ENCODE peak calls at places on chromosomes 3 and 15, in nine cellular contexts. P, N, V, E, O, Q, M, G and D are unnamed samples.

GRCh38 chr15:44536962-44537727 is at the start of gene EIF3J:
- DNase-seq in P (peak; percentile 98), N (peak; percentile 94), V (peak; percentile 94), E (peak; percentile 94), O (peak; percentile 98), Q (peak; percentile 99), M (peak; percentile 89), G (peak; percentile 98), D (peak; percentile 53)

GRCh38 chr3:127847236-127847720 is 25.0 kb upstream of the MGLL start:
- DNase-seq in P (no peak), N (no peak), V (no peak), E (no peak), O (no peak), Q (no peak), M (no peak), G (no peak), D (no peak)

GRCh38 chr3:122975163-122975923 is 52.2 kb downstream of the SEMA5B start:
- DNase-seq in P (peak; percentile 58), N (peak; percentile 69), V (peak; percentile 54), E (no peak), O (no peak), Q (peak; percentile 5), M (no peak), G (peak; percentile 57), D (no peak)

GRCh38 chr3:53949541-53949940 is 57.9 kb upstream of the SELENOK start:
- DNase-seq in P (no peak), N (no peak), V (no peak), E (no peak), O (no peak), Q (no peak), M (no peak), G (no peak), D (no peak)

GRCh38 chr3:142888099-142888483 is 792 bp downstream of the PCOLCE2 start:
- DNase-seq in P (peak; percentile 27), N (no peak), V (no peak), E (no peak), O (no peak), Q (peak; percentile 80), M (no peak), G (peak; percentile 48), D (no peak)

GRCh38 chr3:55661141-55661540 is 174.0 kb upstream of the WNT5A start:
- DNase-seq in P (no peak), N (no peak), V (no peak), E (no peak), O (peak; percentile 73), Q (no peak), M (no peak), G (no peak), D (no peak)

GRCh38 chr15:38611228-38611627 is 46.6 kb upstream of the RASGRP1 start:
- DNase-seq in P (no peak), N (no peak), V (no peak), E (no peak), O (no peak), Q (no peak), M (no peak), G (no peak), D (no peak)

GRCh38 chr3:69121950-69122349 is 445 bp downstream of the LMOD3 start:
- DNase-seq in P (no peak), N (no peak), V (no peak), E (no peak), O (no peak), Q (no peak), M (no peak), G (peak; percentile 13), D (no peak)

GRCh38 chr3:87052499-87053260 is 61.7 kb upstream of the VGLL3 start:
- DNase-seq in P (no peak), N (peak; percentile 1), V (no peak), E (no peak), O (no peak), Q (no peak), M (no peak), G (no peak), D (no peak)

GRCh38 chr15:27222479-27222878 is 251.5 kb downstream of the GABRG3 start:
- DNase-seq in P (peak; percentile 3), N (no peak), V (no peak), E (no peak), O (no peak), Q (peak; percentile 5), M (no peak), G (no peak), D (no peak)

GRCh38 chr15:26628071-26628470 is 144.8 kb downstream of the GABRB3 start:
- DNase-seq in P (no peak), N (no peak), V (no peak), E (no peak), O (no peak), Q (peak; percentile 1), M (no peak), G (no peak), D (no peak)

GRCh38 chr3:31420311-31420710 is 112.4 kb upstream of the STT3B start:
- DNase-seq in P (no peak), N (no peak), V (no peak), E (no peak), O (no peak), Q (no peak), M (no peak), G (no peak), D (no peak)

GRCh38 chr15:33874156-33874555 is 94.1 kb upstream of the CHRM5 start:
- DNase-seq in P (no peak), N (no peak), V (no peak), E (no peak), O (no peak), Q (no peak), M (no peak), G (no peak), D (no peak)

GRCh38 chr15:63672369-63672768 is 75.2 kb downstream of the FBXL22 start:
- DNase-seq in P (no peak), N (no peak), V (no peak), E (no peak), O (no peak), Q (no peak), M (no peak), G (no peak), D (no peak)

GRCh38 chr3:62559831-62560445 is 186.6 kb upstream of the FEZF2 start:
- DNase-seq in P (peak; percentile 57), N (peak; percentile 8), V (no peak), E (no peak), O (peak; percentile 9), Q (peak; percentile 32), M (no peak), G (peak; percentile 77), D (no peak)

GRCh38 chr15:70096215-70096974 is 1.3 kb downstream of the TLE3 start:
- DNase-seq in P (peak; percentile 66), N (peak; percentile 25), V (peak; percentile 61), E (peak; percentile 28), O (peak; percentile 43), Q (peak; percentile 18), M (peak; percentile 50), G (peak; percentile 55), D (no peak)

GRCh38 chr3:52827866-52828376 is 2.6 kb downstream of the ITIH4 start:
- DNase-seq in P (no peak), N (no peak), V (no peak), E (no peak), O (no peak), Q (no peak), M (no peak), G (peak; percentile 10), D (no peak)

GRCh38 chr3:150421799-150422548 is 13.9 kb downstream of the TSC22D2 start:
- DNase-seq in P (peak; percentile 58), N (no peak), V (no peak), E (no peak), O (no peak), Q (no peak), M (no peak), G (peak; percentile 41), D (no peak)

GRCh38 chr3:97970131-97970530 is 2.1 kb downstream of the RIOX2 start:
- DNase-seq in P (no peak), N (no peak), V (no peak), E (no peak), O (no peak), Q (no peak), M (no peak), G (no peak), D (no peak)

GRCh38 chr3:46979958-46980497 is 562 bp downstream of the NBEAL2 start:
- DNase-seq in P (no peak), N (no peak), V (peak; percentile 48), E (no peak), O (no peak), Q (peak; percentile 16), M (no peak), G (no peak), D (no peak)

GRCh38 chr15:50049871-50050270 is 69.2 kb downstream of the ATP8B4 start:
- DNase-seq in P (peak; percentile 84), N (peak; percentile 57), V (no peak), E (no peak), O (no peak), Q (no peak), M (no peak), G (peak; percentile 66), D (no peak)

GRCh38 chr3:13494463-13495350 is 14.6 kb downstream of the HDAC11 start:
- DNase-seq in P (peak; percentile 33), N (peak; percentile 15), V (no peak), E (peak; percentile 83), O (peak; percentile 46), Q (no peak), M (no peak), G (peak; percentile 61), D (peak; percentile 52)